ENCODE peak calls at places on chromosomes 2 and 18, in four cellular contexts. B is lung; E is activated effector memory CD4-positive, alpha-beta T cell treated with Interleukin-2 at 50 U/mL for 16 hours; L is stimulated activated CD8-positive, alpha-beta memory T cell treated with anti-CD3 and anti-CD28 coated beads, Interleukin-7, amount 100 ng/mL, for 1 hour. F is an unnamed sample.

GRCh38 chr2:68225119-68225632 is 27.2 kb downstream of the PPP3R1 start:
- DNase-seq in B (peak), E (no peak), L (no peak), F (no peak)

GRCh38 chr2:31212659-31213058 is 4.7 kb downstream of the CAPN14 start:
- DNase-seq in B (no peak), E (no peak), L (no peak), F (no peak)

GRCh38 chr2:160384791-160385190 is 108.8 kb downstream of the RBMS1 start:
- DNase-seq in B (no peak), E (no peak), L (no peak), F (no peak)

GRCh38 chr2:240640939-240641338 is 15.7 kb downstream of the GPR35 start:
- DNase-seq in B (no peak), E (no peak), L (no peak), F (peak)

GRCh38 chr18:24021505-24021904 is 7.0 kb downstream of the TTC39C start:
- DNase-seq in B (no peak), E (no peak), L (no peak), F (no peak)

GRCh38 chr2:227164745-227165350 is 424 bp downstream of the COL4A3 start:
- DNase-seq in B (no peak), E (no peak), L (no peak), F (no peak)

GRCh38 chr2:141810148-141810547 is 320.7 kb downstream of the LRP1B start:
- DNase-seq in B (no peak), E (no peak), L (no peak), F (no peak)

GRCh38 chr2:101617188-101617587 is 80.3 kb upstream of the MAP4K4 start:
- DNase-seq in B (no peak), E (no peak), L (no peak), F (no peak)

GRCh38 chr2:179818546-179818945 is 42.9 kb downstream of the ZNF385B start:
- DNase-seq in B (no peak), E (no peak), L (no peak), F (no peak)

GRCh38 chr2:169229590-169229989 is 132.7 kb downstream of the LRP2 start:
- DNase-seq in B (no peak), E (no peak), L (no peak), F (no peak)

F was measured in ascending aorta.